ENCODE peak calls at places on chromosomes 6 and 20, in eight cellular contexts. One of them, this sample, is unnamed.

GRCh38 chr6:72733045-72733444 is 111.2 kb downstream of the KCNQ5 start:
- DNase-seq in HTR-8/SVneo: no peak
- DNase-seq in cerebellar cortex: no peak
- DNase-seq in fibroblast of pulmonary artery: no peak
- DNase-seq in CD4-positive, alpha-beta T cell: no peak
- DNase-seq in left cardiac atrium: no peak
- DNase-seq in stimulated activated CD4-positive, alpha-beta T cell treated with anti-CD3 and anti-CD28 coated beads, Interleukin-2, amount 100 ng/mL, for 48 hours: no peak
- DNase-seq in Peyer's patch: no peak
- DNase-seq in this sample: no peak

GRCh38 chr6:96301023-96301422 is 220.6 kb upstream of the UFL1 start:
- DNase-seq in HTR-8/SVneo: no peak
- DNase-seq in cerebellar cortex: no peak
- DNase-seq in fibroblast of pulmonary artery: no peak
- DNase-seq in CD4-positive, alpha-beta T cell: no peak
- DNase-seq in left cardiac atrium: no peak
- DNase-seq in stimulated activated CD4-positive, alpha-beta T cell treated with anti-CD3 and anti-CD28 coated beads, Interleukin-2, amount 100 ng/mL, for 48 hours: no peak
- DNase-seq in Peyer's patch: no peak
- DNase-seq in this sample: no peak

GRCh38 chr6:67897998-67898607 is 737.0 kb upstream of the ADGRB3 start:
- DNase-seq in HTR-8/SVneo: no peak
- DNase-seq in cerebellar cortex: no peak
- DNase-seq in fibroblast of pulmonary artery: no peak
- DNase-seq in CD4-positive, alpha-beta T cell: no peak
- DNase-seq in left cardiac atrium: no peak
- DNase-seq in stimulated activated CD4-positive, alpha-beta T cell treated with anti-CD3 and anti-CD28 coated beads, Interleukin-2, amount 100 ng/mL, for 48 hours: no peak
- DNase-seq in Peyer's patch: no peak
- DNase-seq in this sample: no peak

GRCh38 chr6:161921602-161922400 is 647.9 kb upstream of the AGPAT4 start:
- DNase-seq in HTR-8/SVneo: no peak
- DNase-seq in cerebellar cortex: peak; percentile 11
- DNase-seq in fibroblast of pulmonary artery: no peak
- DNase-seq in CD4-positive, alpha-beta T cell: no peak
- DNase-seq in left cardiac atrium: no peak
- DNase-seq in stimulated activated CD4-positive, alpha-beta T cell treated with anti-CD3 and anti-CD28 coated beads, Interleukin-2, amount 100 ng/mL, for 48 hours: no peak
- DNase-seq in Peyer's patch: no peak
- DNase-seq in this sample: no peak

GRCh38 chr20:9392892-9393857 is 121.2 kb upstream of the LAMP5 start:
- DNase-seq in HTR-8/SVneo: peak; percentile 76
- DNase-seq in cerebellar cortex: peak; percentile 88
- DNase-seq in fibroblast of pulmonary artery: peak; percentile 75
- DNase-seq in CD4-positive, alpha-beta T cell: no peak
- DNase-seq in left cardiac atrium: peak; percentile 68
- DNase-seq in stimulated activated CD4-positive, alpha-beta T cell treated with anti-CD3 and anti-CD28 coated beads, Interleukin-2, amount 100 ng/mL, for 48 hours: no peak
- DNase-seq in Peyer's patch: peak; percentile 57
- DNase-seq in this sample: no peak

GRCh38 chr6:112231609-112232060 is 22.7 kb downstream of the LAMA4 start:
- DNase-seq in HTR-8/SVneo: no peak
- DNase-seq in cerebellar cortex: no peak
- DNase-seq in fibroblast of pulmonary artery: peak; percentile 59
- DNase-seq in CD4-positive, alpha-beta T cell: no peak
- DNase-seq in left cardiac atrium: no peak
- DNase-seq in stimulated activated CD4-positive, alpha-beta T cell treated with anti-CD3 and anti-CD28 coated beads, Interleukin-2, amount 100 ng/mL, for 48 hours: no peak
- DNase-seq in Peyer's patch: no peak
- DNase-seq in this sample: no peak

GRCh38 chr6:88165877-88166492 is at the start of gene CNR1:
- DNase-seq in HTR-8/SVneo: no peak
- DNase-seq in cerebellar cortex: peak; percentile 53
- DNase-seq in fibroblast of pulmonary artery: peak; percentile 14
- DNase-seq in CD4-positive, alpha-beta T cell: no peak
- DNase-seq in left cardiac atrium: peak; percentile 75
- DNase-seq in stimulated activated CD4-positive, alpha-beta T cell treated with anti-CD3 and anti-CD28 coated beads, Interleukin-2, amount 100 ng/mL, for 48 hours: no peak
- DNase-seq in Peyer's patch: peak; percentile 71
- DNase-seq in this sample: peak; percentile 41

GRCh38 chr6:105981002-105981887 is 104.9 kb upstream of the PRDM1 start:
- DNase-seq in HTR-8/SVneo: no peak
- DNase-seq in cerebellar cortex: no peak
- DNase-seq in fibroblast of pulmonary artery: no peak
- DNase-seq in CD4-positive, alpha-beta T cell: peak; percentile 31
- DNase-seq in left cardiac atrium: no peak
- DNase-seq in stimulated activated CD4-positive, alpha-beta T cell treated with anti-CD3 and anti-CD28 coated beads, Interleukin-2, amount 100 ng/mL, for 48 hours: no peak
- DNase-seq in Peyer's patch: peak; percentile 51
- DNase-seq in this sample: no peak

GRCh38 chr20:41991412-41991811 is 373.2 kb upstream of the CHD6 start:
- DNase-seq in HTR-8/SVneo: no peak
- DNase-seq in cerebellar cortex: no peak
- DNase-seq in fibroblast of pulmonary artery: no peak
- DNase-seq in CD4-positive, alpha-beta T cell: no peak
- DNase-seq in left cardiac atrium: no peak
- DNase-seq in stimulated activated CD4-positive, alpha-beta T cell treated with anti-CD3 and anti-CD28 coated beads, Interleukin-2, amount 100 ng/mL, for 48 hours: no peak
- DNase-seq in Peyer's patch: no peak
- DNase-seq in this sample: no peak

GRCh38 chr6:5135783-5136376 is 50.7 kb downstream of the PPP1R3G start:
- DNase-seq in HTR-8/SVneo: no peak
- DNase-seq in cerebellar cortex: peak; percentile 30
- DNase-seq in fibroblast of pulmonary artery: peak; percentile 62
- DNase-seq in CD4-positive, alpha-beta T cell: peak; percentile 27
- DNase-seq in left cardiac atrium: no peak
- DNase-seq in stimulated activated CD4-positive, alpha-beta T cell treated with anti-CD3 and anti-CD28 coated beads, Interleukin-2, amount 100 ng/mL, for 48 hours: peak; percentile 41
- DNase-seq in Peyer's patch: no peak
- DNase-seq in this sample: no peak

GRCh38 chr6:99349620-99350141 is at the start of gene FAXC:
- DNase-seq in HTR-8/SVneo: peak; percentile 31
- DNase-seq in cerebellar cortex: peak; percentile 70
- DNase-seq in fibroblast of pulmonary artery: peak; percentile 13
- DNase-seq in CD4-positive, alpha-beta T cell: no peak
- DNase-seq in left cardiac atrium: no peak
- DNase-seq in stimulated activated CD4-positive, alpha-beta T cell treated with anti-CD3 and anti-CD28 coated beads, Interleukin-2, amount 100 ng/mL, for 48 hours: no peak
- DNase-seq in Peyer's patch: no peak
- DNase-seq in this sample: peak; percentile 43

GRCh38 chr20:32792316-32792715 is 27.4 kb upstream of the MAPRE1 start:
- DNase-seq in HTR-8/SVneo: peak; percentile 44
- DNase-seq in cerebellar cortex: no peak
- DNase-seq in fibroblast of pulmonary artery: peak; percentile 5
- DNase-seq in CD4-positive, alpha-beta T cell: no peak
- DNase-seq in left cardiac atrium: no peak
- DNase-seq in stimulated activated CD4-positive, alpha-beta T cell treated with anti-CD3 and anti-CD28 coated beads, Interleukin-2, amount 100 ng/mL, for 48 hours: no peak
- DNase-seq in Peyer's patch: no peak
- DNase-seq in this sample: peak; percentile 59

GRCh38 chr20:46833360-46833759 is 61.3 kb upstream of the EYA2 start:
- DNase-seq in HTR-8/SVneo: no peak
- DNase-seq in cerebellar cortex: no peak
- DNase-seq in fibroblast of pulmonary artery: no peak
- DNase-seq in CD4-positive, alpha-beta T cell: no peak
- DNase-seq in left cardiac atrium: no peak
- DNase-seq in stimulated activated CD4-positive, alpha-beta T cell treated with anti-CD3 and anti-CD28 coated beads, Interleukin-2, amount 100 ng/mL, for 48 hours: no peak
- DNase-seq in Peyer's patch: no peak
- DNase-seq in this sample: no peak

GRCh38 chr6:52547647-52548352 is 29.1 kb downstream of the TRAM2 start:
- DNase-seq in HTR-8/SVneo: peak; percentile 25
- DNase-seq in cerebellar cortex: no peak
- DNase-seq in fibroblast of pulmonary artery: peak; percentile 53
- DNase-seq in CD4-positive, alpha-beta T cell: no peak
- DNase-seq in left cardiac atrium: no peak
- DNase-seq in stimulated activated CD4-positive, alpha-beta T cell treated with anti-CD3 and anti-CD28 coated beads, Interleukin-2, amount 100 ng/mL, for 48 hours: no peak
- DNase-seq in Peyer's patch: peak; percentile 86
- DNase-seq in this sample: no peak

GRCh38 chr6:110492584-110492983 is 16.2 kb upstream of the SLC22A16 start:
- DNase-seq in HTR-8/SVneo: peak; percentile 10
- DNase-seq in cerebellar cortex: peak; percentile 49
- DNase-seq in fibroblast of pulmonary artery: no peak
- DNase-seq in CD4-positive, alpha-beta T cell: no peak
- DNase-seq in left cardiac atrium: no peak
- DNase-seq in stimulated activated CD4-positive, alpha-beta T cell treated with anti-CD3 and anti-CD28 coated beads, Interleukin-2, amount 100 ng/mL, for 48 hours: no peak
- DNase-seq in Peyer's patch: no peak
- DNase-seq in this sample: no peak

GRCh38 chr20:38034108-38034649 is 633 bp downstream of the RPRD1B start:
- DNase-seq in HTR-8/SVneo: no peak
- DNase-seq in cerebellar cortex: peak; percentile 14
- DNase-seq in fibroblast of pulmonary artery: no peak
- DNase-seq in CD4-positive, alpha-beta T cell: no peak
- DNase-seq in left cardiac atrium: no peak
- DNase-seq in stimulated activated CD4-positive, alpha-beta T cell treated with anti-CD3 and anti-CD28 coated beads, Interleukin-2, amount 100 ng/mL, for 48 hours: no peak
- DNase-seq in Peyer's patch: no peak
- DNase-seq in this sample: no peak

GRCh38 chr6:169099411-169100202 is 154.0 kb downstream of the THBS2 start:
- DNase-seq in HTR-8/SVneo: peak; percentile 25
- DNase-seq in cerebellar cortex: peak; percentile 11
- DNase-seq in fibroblast of pulmonary artery: peak; percentile 73
- DNase-seq in CD4-positive, alpha-beta T cell: no peak
- DNase-seq in left cardiac atrium: no peak
- DNase-seq in stimulated activated CD4-positive, alpha-beta T cell treated with anti-CD3 and anti-CD28 coated beads, Interleukin-2, amount 100 ng/mL, for 48 hours: no peak
- DNase-seq in Peyer's patch: no peak
- DNase-seq in this sample: no peak

GRCh38 chr6:53492860-53493634 is 51.9 kb downstream of the GCLC start:
- DNase-seq in HTR-8/SVneo: peak; percentile 53
- DNase-seq in cerebellar cortex: peak; percentile 72
- DNase-seq in fibroblast of pulmonary artery: peak; percentile 76
- DNase-seq in CD4-positive, alpha-beta T cell: no peak
- DNase-seq in left cardiac atrium: no peak
- DNase-seq in stimulated activated CD4-positive, alpha-beta T cell treated with anti-CD3 and anti-CD28 coated beads, Interleukin-2, amount 100 ng/mL, for 48 hours: peak; percentile 30
- DNase-seq in Peyer's patch: no peak
- DNase-seq in this sample: no peak

GRCh38 chr6:75850026-75850385 is 101.0 kb downstream of the MYO6 start:
- DNase-seq in HTR-8/SVneo: no peak
- DNase-seq in cerebellar cortex: no peak
- DNase-seq in fibroblast of pulmonary artery: peak; percentile 25
- DNase-seq in CD4-positive, alpha-beta T cell: no peak
- DNase-seq in left cardiac atrium: no peak
- DNase-seq in stimulated activated CD4-positive, alpha-beta T cell treated with anti-CD3 and anti-CD28 coated beads, Interleukin-2, amount 100 ng/mL, for 48 hours: no peak
- DNase-seq in Peyer's patch: no peak
- DNase-seq in this sample: no peak

GRCh38 chr6:166742981-166743380 is 115.9 kb upstream of the RPS6KA2 start:
- DNase-seq in HTR-8/SVneo: no peak
- DNase-seq in cerebellar cortex: no peak
- DNase-seq in fibroblast of pulmonary artery: no peak
- DNase-seq in CD4-positive, alpha-beta T cell: no peak
- DNase-seq in left cardiac atrium: no peak
- DNase-seq in stimulated activated CD4-positive, alpha-beta T cell treated with anti-CD3 and anti-CD28 coated beads, Interleukin-2, amount 100 ng/mL, for 48 hours: no peak
- DNase-seq in Peyer's patch: no peak
- DNase-seq in this sample: no peak

GRCh38 chr6:45965787-45966186 is 49.9 kb downstream of the CLIC5 start:
- DNase-seq in HTR-8/SVneo: peak; percentile 79
- DNase-seq in cerebellar cortex: no peak
- DNase-seq in fibroblast of pulmonary artery: peak; percentile 66
- DNase-seq in CD4-positive, alpha-beta T cell: no peak
- DNase-seq in left cardiac atrium: no peak
- DNase-seq in stimulated activated CD4-positive, alpha-beta T cell treated with anti-CD3 and anti-CD28 coated beads, Interleukin-2, amount 100 ng/mL, for 48 hours: no peak
- DNase-seq in Peyer's patch: no peak
- DNase-seq in this sample: no peak

GRCh38 chr20:61853073-61854005 is 212.3 kb downstream of the TAF4 start:
- DNase-seq in HTR-8/SVneo: no peak
- DNase-seq in cerebellar cortex: no peak
- DNase-seq in fibroblast of pulmonary artery: no peak
- DNase-seq in CD4-positive, alpha-beta T cell: no peak
- DNase-seq in left cardiac atrium: no peak
- DNase-seq in stimulated activated CD4-positive, alpha-beta T cell treated with anti-CD3 and anti-CD28 coated beads, Interleukin-2, amount 100 ng/mL, for 48 hours: no peak
- DNase-seq in Peyer's patch: no peak
- DNase-seq in this sample: no peak

GRCh38 chr6:1485678-1486077 is 96.3 kb downstream of the FOXF2 start:
- DNase-seq in HTR-8/SVneo: peak; percentile 70
- DNase-seq in cerebellar cortex: no peak
- DNase-seq in fibroblast of pulmonary artery: peak; percentile 80
- DNase-seq in CD4-positive, alpha-beta T cell: no peak
- DNase-seq in left cardiac atrium: no peak
- DNase-seq in stimulated activated CD4-positive, alpha-beta T cell treated with anti-CD3 and anti-CD28 coated beads, Interleukin-2, amount 100 ng/mL, for 48 hours: no peak
- DNase-seq in Peyer's patch: no peak
- DNase-seq in this sample: no peak

GRCh38 chr6:19851273-19852089 is 14.3 kb downstream of the ID4 start:
- DNase-seq in HTR-8/SVneo: peak; percentile 79
- DNase-seq in cerebellar cortex: peak; percentile 81
- DNase-seq in fibroblast of pulmonary artery: peak; percentile 90
- DNase-seq in CD4-positive, alpha-beta T cell: no peak
- DNase-seq in left cardiac atrium: no peak
- DNase-seq in stimulated activated CD4-positive, alpha-beta T cell treated with anti-CD3 and anti-CD28 coated beads, Interleukin-2, amount 100 ng/mL, for 48 hours: no peak
- DNase-seq in Peyer's patch: no peak
- DNase-seq in this sample: no peak

GRCh38 chr6:18507018-18507415 is 119.9 kb downstream of the RNF144B start:
- DNase-seq in HTR-8/SVneo: no peak
- DNase-seq in cerebellar cortex: peak; percentile 5
- DNase-seq in fibroblast of pulmonary artery: no peak
- DNase-seq in CD4-positive, alpha-beta T cell: no peak
- DNase-seq in left cardiac atrium: no peak
- DNase-seq in stimulated activated CD4-positive, alpha-beta T cell treated with anti-CD3 and anti-CD28 coated beads, Interleukin-2, amount 100 ng/mL, for 48 hours: no peak
- DNase-seq in Peyer's patch: no peak
- DNase-seq in this sample: no peak

GRCh38 chr6:28589234-28589951 is 63.7 kb downstream of the GPX5 start:
- DNase-seq in HTR-8/SVneo: peak; percentile 38
- DNase-seq in cerebellar cortex: peak; percentile 96
- DNase-seq in fibroblast of pulmonary artery: peak; percentile 93
- DNase-seq in CD4-positive, alpha-beta T cell: no peak
- DNase-seq in left cardiac atrium: no peak
- DNase-seq in stimulated activated CD4-positive, alpha-beta T cell treated with anti-CD3 and anti-CD28 coated beads, Interleukin-2, amount 100 ng/mL, for 48 hours: peak; percentile 59
- DNase-seq in Peyer's patch: no peak
- DNase-seq in this sample: no peak